ENCODE peak calls at places on chromosomes 13 and 19, in ten cellular contexts. S, C, I, R, F, T, M, J, H and K are unnamed samples.

GRCh38 chr19:1961545-1961878 is 20.5 kb downstream of the CSNK1G2 start:
- DNase-seq in S (no peak), C (no peak), I (no peak), R (no peak), F (no peak), T (no peak), M (no peak), J (no peak), H (no peak), K (no peak)

GRCh38 chr19:18086590-18087138 is at the start of gene IL12RB1:
- DNase-seq in S (no peak), C (peak; percentile 44), I (no peak), R (no peak), F (no peak), T (no peak), M (no peak), J (no peak), H (no peak), K (no peak)

GRCh38 chr19:17794731-17795494 is at the start of gene B3GNT3:
- DNase-seq in S (no peak), C (no peak), I (no peak), R (no peak), F (no peak), T (no peak), M (peak; percentile 83), J (no peak), H (peak; percentile 30), K (peak; percentile 49)

GRCh38 chr13:26534036-26534726 is 23.3 kb upstream of the WASF3 start:
- DNase-seq in S (no peak), C (no peak), I (no peak), R (no peak), F (no peak), T (no peak), M (no peak), J (no peak), H (no peak), K (no peak)

GRCh38 chr13:65613004-65613403 is 1617.1 kb downstream of the PCDH9 start:
- DNase-seq in S (no peak), C (no peak), I (no peak), R (no peak), F (no peak), T (no peak), M (peak; percentile 8), J (no peak), H (no peak), K (no peak)

GRCh38 chr19:12365372-12366162 is at the start of gene ZNF442:
- DNase-seq in S (peak; percentile 93), C (peak; percentile 63), I (peak; percentile 96), R (peak; percentile 98), F (peak; percentile 95), T (peak; percentile 98), M (no peak), J (peak; percentile 98), H (peak; percentile 97), K (peak; percentile 92)

GRCh38 chr19:29872224-29872731 is 60.5 kb downstream of the CCNE1 start:
- DNase-seq in S (no peak), C (no peak), I (no peak), R (no peak), F (no peak), T (no peak), M (no peak), J (no peak), H (no peak), K (peak; percentile 3)

GRCh38 chr13:29294869-29295268 is 300.6 kb downstream of the SLC7A1 start:
- DNase-seq in S (no peak), C (no peak), I (no peak), R (no peak), F (no peak), T (no peak), M (no peak), J (no peak), H (no peak), K (no peak)

GRCh38 chr13:76330756-76331155 is 555.4 kb downstream of the KCTD12 start:
- DNase-seq in S (no peak), C (no peak), I (no peak), R (no peak), F (no peak), T (no peak), M (no peak), J (no peak), H (no peak), K (no peak)

GRCh38 chr13:46077260-46077659 is 24.7 kb upstream of the ZC3H13 start:
- DNase-seq in S (no peak), C (no peak), I (no peak), R (no peak), F (no peak), T (no peak), M (no peak), J (no peak), H (no peak), K (no peak)

GRCh38 chr13:110552767-110553166 is 8.8 kb downstream of the RAB20 start:
- DNase-seq in S (no peak), C (no peak), I (no peak), R (no peak), F (no peak), T (no peak), M (no peak), J (no peak), H (no peak), K (no peak)

GRCh38 chr13:97631158-97631557 is 197.2 kb downstream of the RAP2A start:
- DNase-seq in S (no peak), C (no peak), I (peak; percentile 69), R (no peak), F (no peak), T (no peak), M (no peak), J (peak; percentile 52), H (no peak), K (no peak)

GRCh38 chr13:43785681-43786471 is 896 bp downstream of the ENOX1 start:
- DNase-seq in S (peak; percentile 33), C (no peak), I (peak; percentile 83), R (peak; percentile 84), F (peak; percentile 73), T (peak; percentile 80), M (no peak), J (peak; percentile 91), H (peak; percentile 85), K (peak; percentile 50)

GRCh38 chr19:17448190-17448967 is at the start of gene TMEM221:
- DNase-seq in S (no peak), C (no peak), I (peak; percentile 24), R (no peak), F (no peak), T (peak; percentile 73), M (no peak), J (peak; percentile 78), H (no peak), K (no peak)

GRCh38 chr19:41263850-41264580 is at the start of gene HNRNPUL1:
- DNase-seq in S (peak; percentile 98), C (peak; percentile 100), I (peak; percentile 99), R (peak; percentile 100), F (peak; percentile 100), T (peak; percentile 99), M (peak; percentile 100), J (peak; percentile 99), H (peak; percentile 100), K (peak; percentile 100)
- TF ChIP-seq CTCF in S (peak; percentile 13), C (peak; percentile 24), I (peak; percentile 26), R (no peak), F (peak; percentile 36), T (peak; percentile 40), M (peak; percentile 8), J (peak; percentile 31), H (peak; percentile 48), K (peak; percentile 57)

GRCh38 chr19:3671680-3672574 is 28.3 kb downstream of the PIP5K1C start:
- DNase-seq in S (no peak), C (no peak), I (no peak), R (no peak), F (no peak), T (no peak), M (no peak), J (no peak), H (no peak), K (no peak)
- H3K4me3 ChIP-seq in S (peak overlapping the region; percentile 68), C (no peak overlapping the region), I (peak overlapping the region; percentile 36), R (peak overlapping the region; percentile 32), F (no peak overlapping the region), T (peak overlapping the region; percentile 12), M (no peak overlapping the region), J (peak overlapping the region; percentile 48), H (no peak overlapping the region), K (no peak overlapping the region)

GRCh38 chr13:111866731-111867245 is 200.2 kb upstream of the SOX1 start:
- DNase-seq in S (no peak), C (no peak), I (no peak), R (no peak), F (no peak), T (no peak), M (no peak), J (no peak), H (no peak), K (no peak)

GRCh38 chr13:111862836-111863815 is 203.8 kb upstream of the SOX1 start:
- DNase-seq in S (no peak), C (no peak), I (no peak), R (no peak), F (no peak), T (no peak), M (no peak), J (no peak), H (no peak), K (no peak)

GRCh38 chr13:111865826-111866225 is 201.1 kb upstream of the SOX1 start:
- DNase-seq in S (no peak), C (no peak), I (no peak), R (no peak), F (no peak), T (no peak), M (no peak), J (no peak), H (no peak), K (no peak)

GRCh38 chr13:111865046-111865445 is 201.9 kb upstream of the SOX1 start:
- DNase-seq in S (no peak), C (no peak), I (no peak), R (no peak), F (no peak), T (no peak), M (no peak), J (no peak), H (no peak), K (no peak)

GRCh38 chr13:111864566-111864965 is 202.4 kb upstream of the SOX1 start:
- DNase-seq in S (no peak), C (no peak), I (no peak), R (no peak), F (no peak), T (no peak), M (no peak), J (no peak), H (no peak), K (no peak)
- H3K27me3 ChIP-seq in S (no peaks in the 10 kb centered on the region), C (no peaks in the 10 kb centered on the region), I (no peaks in the 10 kb centered on the region), R (no peaks in the 10 kb centered on the region), F (no peaks in the 10 kb centered on the region), T (no peaks in the 10 kb centered on the region), M (peaks cover 5% of the 10 kb centered on the region), J (no peaks in the 10 kb centered on the region), H (no peaks in the 10 kb centered on the region), K (no peaks in the 10 kb centered on the region)

DNA sequence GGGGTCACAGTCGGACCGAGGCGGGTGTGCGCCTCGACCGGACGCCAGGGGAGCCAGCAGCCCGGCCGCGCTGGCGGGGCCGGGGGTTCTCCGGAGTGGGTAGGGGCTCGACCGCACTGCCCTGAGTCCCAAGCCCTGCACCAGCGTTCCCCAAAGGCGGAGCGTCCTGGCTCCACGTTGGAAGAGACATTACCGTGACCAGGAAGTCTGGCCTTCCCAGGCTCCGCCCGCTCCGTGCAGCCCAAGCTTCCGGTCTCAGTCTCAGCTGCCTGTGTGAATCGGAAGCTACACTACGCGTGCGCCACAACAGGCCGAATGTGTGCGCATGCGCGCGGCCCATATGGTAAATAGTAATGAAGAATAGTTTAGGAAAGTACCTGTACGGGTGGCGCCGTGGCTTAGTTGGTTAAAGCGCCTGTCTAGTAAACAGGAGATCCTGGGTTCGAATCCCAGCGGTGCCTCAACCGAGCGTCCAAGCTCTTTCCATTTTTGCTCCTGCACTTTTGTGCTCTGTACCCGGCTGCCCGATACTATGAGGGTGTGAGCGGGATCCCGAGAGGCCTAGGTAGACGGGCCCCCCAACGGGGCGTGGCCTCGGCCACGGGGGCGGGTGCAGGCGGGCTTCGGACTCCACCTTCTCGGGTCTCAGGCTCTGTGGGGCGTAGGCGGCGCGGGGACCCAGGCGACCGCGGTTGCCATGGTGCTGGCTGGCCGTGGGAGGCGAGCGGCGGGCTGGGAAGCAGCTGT is 17.3 kb upstream of the LRP3 start:
- DNase-seq in S (peak; percentile 85), C (peak; percentile 97), I (peak; percentile 96), R (peak; percentile 98), F (peak; percentile 99), T (peak; percentile 99), M (peak; percentile 97), J (peak; percentile 97), H (peak; percentile 96), K (peak; percentile 93)
- TF ChIP-seq CTCF in S (peak; percentile 40), C (no peak), I (peak; percentile 33), R (no peak), F (no peak), T (no peak), M (peak; percentile 6), J (peak; percentile 40), H (peak; percentile 44), K (peak; percentile 17)